ENCODE peak calls at places on chromosomes 3 and 15, in seven cellular contexts. One of them, this sample, is unnamed.

GRCh38 chr3:118267588-118267987 is 767.1 kb downstream of the IGSF11 start:
- DNase-seq in activated effector memory CD4-positive, alpha-beta T cell treated with anti-CD3 and anti-CD28 coated beads, Interleukin-2, amount 50 U/mL, for 16 hours: no peak
- DNase-seq in foreskin keratinocyte: peak
- DNase-seq in HFFc6: no peak
- DNase-seq in astrocyte of the spinal cord: no peak
- DNase-seq in fibroblast of the conjunctiva: no peak
- DNase-seq in iris pigment epithelial cell: no peak
- DNase-seq in this sample: no peak

GRCh38 chr3:13472286-13472685 is 7.8 kb upstream of the HDAC11 start:
- DNase-seq in activated effector memory CD4-positive, alpha-beta T cell treated with anti-CD3 and anti-CD28 coated beads, Interleukin-2, amount 50 U/mL, for 16 hours: no peak
- DNase-seq in foreskin keratinocyte: no peak
- DNase-seq in HFFc6: no peak
- DNase-seq in astrocyte of the spinal cord: no peak
- DNase-seq in fibroblast of the conjunctiva: no peak
- DNase-seq in iris pigment epithelial cell: no peak
- DNase-seq in this sample: no peak

GRCh38 chr3:11847607-11848006 is 922 bp upstream of the TAMM41 start:
- DNase-seq in activated effector memory CD4-positive, alpha-beta T cell treated with anti-CD3 and anti-CD28 coated beads, Interleukin-2, amount 50 U/mL, for 16 hours: no peak
- DNase-seq in foreskin keratinocyte: peak
- DNase-seq in HFFc6: no peak
- DNase-seq in astrocyte of the spinal cord: no peak
- DNase-seq in fibroblast of the conjunctiva: no peak
- DNase-seq in iris pigment epithelial cell: no peak
- DNase-seq in this sample: no peak

GRCh38 chr3:103712320-103713008 is 1277.6 kb downstream of the ZPLD1 start:
- DNase-seq in activated effector memory CD4-positive, alpha-beta T cell treated with anti-CD3 and anti-CD28 coated beads, Interleukin-2, amount 50 U/mL, for 16 hours: no peak
- DNase-seq in foreskin keratinocyte: peak
- DNase-seq in HFFc6: no peak
- DNase-seq in astrocyte of the spinal cord: peak
- DNase-seq in fibroblast of the conjunctiva: no peak
- DNase-seq in iris pigment epithelial cell: peak
- DNase-seq in this sample: peak

GRCh38 chr15:101407439-101407838 is 82.1 kb downstream of the PCSK6 start:
- DNase-seq in activated effector memory CD4-positive, alpha-beta T cell treated with anti-CD3 and anti-CD28 coated beads, Interleukin-2, amount 50 U/mL, for 16 hours: no peak
- DNase-seq in foreskin keratinocyte: no peak
- DNase-seq in HFFc6: no peak
- DNase-seq in astrocyte of the spinal cord: no peak
- DNase-seq in fibroblast of the conjunctiva: no peak
- DNase-seq in iris pigment epithelial cell: no peak
- DNase-seq in this sample: no peak

GRCh38 chr15:91871797-91872196 is 18.3 kb downstream of the SLCO3A1 start:
- DNase-seq in activated effector memory CD4-positive, alpha-beta T cell treated with anti-CD3 and anti-CD28 coated beads, Interleukin-2, amount 50 U/mL, for 16 hours: no peak
- DNase-seq in foreskin keratinocyte: no peak
- DNase-seq in HFFc6: no peak
- DNase-seq in astrocyte of the spinal cord: no peak
- DNase-seq in fibroblast of the conjunctiva: no peak
- DNase-seq in iris pigment epithelial cell: no peak
- DNase-seq in this sample: no peak

GRCh38 chr3:66362541-66362941 is 138.3 kb downstream of the LRIG1 start:
- DNase-seq in activated effector memory CD4-positive, alpha-beta T cell treated with anti-CD3 and anti-CD28 coated beads, Interleukin-2, amount 50 U/mL, for 16 hours: no peak
- DNase-seq in foreskin keratinocyte: peak
- DNase-seq in HFFc6: peak
- DNase-seq in astrocyte of the spinal cord: peak
- DNase-seq in fibroblast of the conjunctiva: peak
- DNase-seq in iris pigment epithelial cell: peak
- DNase-seq in this sample: peak

GRCh38 chr15:100715571-100716455 is 113.4 kb downstream of the ASB7 start:
- DNase-seq in activated effector memory CD4-positive, alpha-beta T cell treated with anti-CD3 and anti-CD28 coated beads, Interleukin-2, amount 50 U/mL, for 16 hours: no peak
- DNase-seq in foreskin keratinocyte: no peak
- DNase-seq in HFFc6: no peak
- DNase-seq in astrocyte of the spinal cord: no peak
- DNase-seq in fibroblast of the conjunctiva: no peak
- DNase-seq in iris pigment epithelial cell: no peak
- DNase-seq in this sample: no peak

GRCh38 chr15:60390931-60391501 is 6.8 kb downstream of the ANXA2 start:
- DNase-seq in activated effector memory CD4-positive, alpha-beta T cell treated with anti-CD3 and anti-CD28 coated beads, Interleukin-2, amount 50 U/mL, for 16 hours: no peak
- DNase-seq in foreskin keratinocyte: peak
- DNase-seq in HFFc6: peak
- DNase-seq in astrocyte of the spinal cord: peak
- DNase-seq in fibroblast of the conjunctiva: peak
- DNase-seq in iris pigment epithelial cell: peak
- DNase-seq in this sample: peak

GRCh38 chr3:99753268-99753975 is 64.2 kb upstream of the CMSS1 start:
- DNase-seq in activated effector memory CD4-positive, alpha-beta T cell treated with anti-CD3 and anti-CD28 coated beads, Interleukin-2, amount 50 U/mL, for 16 hours: no peak
- DNase-seq in foreskin keratinocyte: peak
- DNase-seq in HFFc6: peak
- DNase-seq in astrocyte of the spinal cord: peak
- DNase-seq in fibroblast of the conjunctiva: peak
- DNase-seq in iris pigment epithelial cell: peak
- DNase-seq in this sample: peak

GRCh38 chr15:92140802-92141201 is 252.9 kb upstream of the ST8SIA2 start:
- DNase-seq in activated effector memory CD4-positive, alpha-beta T cell treated with anti-CD3 and anti-CD28 coated beads, Interleukin-2, amount 50 U/mL, for 16 hours: no peak
- DNase-seq in foreskin keratinocyte: peak
- DNase-seq in HFFc6: no peak
- DNase-seq in astrocyte of the spinal cord: no peak
- DNase-seq in fibroblast of the conjunctiva: no peak
- DNase-seq in iris pigment epithelial cell: peak
- DNase-seq in this sample: no peak

GRCh38 chr3:56355570-56356185 is 112.6 kb downstream of the ERC2 start:
- DNase-seq in activated effector memory CD4-positive, alpha-beta T cell treated with anti-CD3 and anti-CD28 coated beads, Interleukin-2, amount 50 U/mL, for 16 hours: no peak
- DNase-seq in foreskin keratinocyte: peak
- DNase-seq in HFFc6: no peak
- DNase-seq in astrocyte of the spinal cord: peak
- DNase-seq in fibroblast of the conjunctiva: no peak
- DNase-seq in iris pigment epithelial cell: peak
- DNase-seq in this sample: no peak

GRCh38 chr3:127473244-127474024 is 117.1 kb downstream of the TPRA1 start:
- DNase-seq in activated effector memory CD4-positive, alpha-beta T cell treated with anti-CD3 and anti-CD28 coated beads, Interleukin-2, amount 50 U/mL, for 16 hours: no peak
- DNase-seq in foreskin keratinocyte: peak
- DNase-seq in HFFc6: no peak
- DNase-seq in astrocyte of the spinal cord: no peak
- DNase-seq in fibroblast of the conjunctiva: no peak
- DNase-seq in iris pigment epithelial cell: no peak
- DNase-seq in this sample: peak

GRCh38 chr3:72593881-72594397 is 254.3 kb downstream of the SHQ1 start:
- DNase-seq in activated effector memory CD4-positive, alpha-beta T cell treated with anti-CD3 and anti-CD28 coated beads, Interleukin-2, amount 50 U/mL, for 16 hours: no peak
- DNase-seq in foreskin keratinocyte: no peak
- DNase-seq in HFFc6: no peak
- DNase-seq in astrocyte of the spinal cord: peak
- DNase-seq in fibroblast of the conjunctiva: peak
- DNase-seq in iris pigment epithelial cell: peak
- DNase-seq in this sample: no peak

GRCh38 chr15:63191895-63192603 is 2.6 kb downstream of the RAB8B start:
- DNase-seq in activated effector memory CD4-positive, alpha-beta T cell treated with anti-CD3 and anti-CD28 coated beads, Interleukin-2, amount 50 U/mL, for 16 hours: peak
- DNase-seq in foreskin keratinocyte: no peak
- DNase-seq in HFFc6: no peak
- DNase-seq in astrocyte of the spinal cord: no peak
- DNase-seq in fibroblast of the conjunctiva: no peak
- DNase-seq in iris pigment epithelial cell: peak
- DNase-seq in this sample: no peak

GRCh38 chr15:76169013-76169412 is 109.2 kb downstream of the TMEM266 start:
- DNase-seq in activated effector memory CD4-positive, alpha-beta T cell treated with anti-CD3 and anti-CD28 coated beads, Interleukin-2, amount 50 U/mL, for 16 hours: no peak
- DNase-seq in foreskin keratinocyte: peak
- DNase-seq in HFFc6: peak
- DNase-seq in astrocyte of the spinal cord: no peak
- DNase-seq in fibroblast of the conjunctiva: no peak
- DNase-seq in iris pigment epithelial cell: peak
- DNase-seq in this sample: no peak

GRCh38 chr15:79560384-79560783 is 128.2 kb downstream of the MINAR1 start:
- DNase-seq in activated effector memory CD4-positive, alpha-beta T cell treated with anti-CD3 and anti-CD28 coated beads, Interleukin-2, amount 50 U/mL, for 16 hours: no peak
- DNase-seq in foreskin keratinocyte: no peak
- DNase-seq in HFFc6: no peak
- DNase-seq in astrocyte of the spinal cord: no peak
- DNase-seq in fibroblast of the conjunctiva: no peak
- DNase-seq in iris pigment epithelial cell: no peak
- DNase-seq in this sample: no peak

GRCh38 chr15:43317566-43318184 is 12.7 kb downstream of the LCMT2 start:
- DNase-seq in activated effector memory CD4-positive, alpha-beta T cell treated with anti-CD3 and anti-CD28 coated beads, Interleukin-2, amount 50 U/mL, for 16 hours: no peak
- DNase-seq in foreskin keratinocyte: no peak
- DNase-seq in HFFc6: no peak
- DNase-seq in astrocyte of the spinal cord: peak
- DNase-seq in fibroblast of the conjunctiva: no peak
- DNase-seq in iris pigment epithelial cell: no peak
- DNase-seq in this sample: no peak

GRCh38 chr3:42539871-42540714 is 37.6 kb downstream of the VIPR1 start:
- DNase-seq in activated effector memory CD4-positive, alpha-beta T cell treated with anti-CD3 and anti-CD28 coated beads, Interleukin-2, amount 50 U/mL, for 16 hours: peak
- DNase-seq in foreskin keratinocyte: peak
- DNase-seq in HFFc6: no peak
- DNase-seq in astrocyte of the spinal cord: no peak
- DNase-seq in fibroblast of the conjunctiva: no peak
- DNase-seq in iris pigment epithelial cell: peak
- DNase-seq in this sample: peak

GRCh38 chr15:93063292-93063671 is 25.7 kb downstream of the RGMA start:
- DNase-seq in activated effector memory CD4-positive, alpha-beta T cell treated with anti-CD3 and anti-CD28 coated beads, Interleukin-2, amount 50 U/mL, for 16 hours: no peak
- DNase-seq in foreskin keratinocyte: peak
- DNase-seq in HFFc6: no peak
- DNase-seq in astrocyte of the spinal cord: no peak
- DNase-seq in fibroblast of the conjunctiva: no peak
- DNase-seq in iris pigment epithelial cell: no peak
- DNase-seq in this sample: no peak

GRCh38 chr15:39269352-39269751 is 311.5 kb upstream of the THBS1 start:
- DNase-seq in activated effector memory CD4-positive, alpha-beta T cell treated with anti-CD3 and anti-CD28 coated beads, Interleukin-2, amount 50 U/mL, for 16 hours: no peak
- DNase-seq in foreskin keratinocyte: peak
- DNase-seq in HFFc6: no peak
- DNase-seq in astrocyte of the spinal cord: no peak
- DNase-seq in fibroblast of the conjunctiva: no peak
- DNase-seq in iris pigment epithelial cell: no peak
- DNase-seq in this sample: peak

This sample was measured in dermis blood vessel endothelial cell.